ENCODE peak calls at places on chromosomes 12 and 14, in four cellular contexts. V is NB4, Q is tibial nerve, T is transverse colon. D is an unnamed sample.

GRCh38 chr14:50726372-50727107 is 58.4 kb upstream of the SAV1 start:
- DNase-seq in V (no peak), Q (no peak), T (no peak), D (no peak)

GRCh38 chr12:91163116-91163515 is 19.5 kb downstream of the DCN start:
- DNase-seq in V (no peak), Q (no peak), T (no peak), D (no peak)

GRCh38 chr14:33475623-33476022 is 475.3 kb downstream of the EGLN3 start:
- DNase-seq in V (peak), Q (peak), T (peak), D (no peak)

GRCh38 chr12:76777765-76778216 is 13.9 kb downstream of the ZDHHC17 start:
- DNase-seq in V (peak), Q (no peak), T (no peak), D (no peak)

GRCh38 chr12:50786498-50787231 is 22.8 kb downstream of the ATF1 start:
- DNase-seq in V (no peak), Q (no peak), T (no peak), D (no peak)

GRCh38 chr14:78972440-78972839 is 802.3 kb downstream of the NRXN3 start:
- DNase-seq in V (no peak), Q (no peak), T (no peak), D (peak)

GRCh38 chr14:94680498-94681288 is 68.5 kb downstream of the SERPINA3 start:
- DNase-seq in V (no peak), Q (no peak), T (no peak), D (no peak)

GRCh38 chr12:57101892-57102695 is 9.1 kb downstream of the STAT6 start:
- DNase-seq in V (peak), Q (no peak), T (peak), D (peak)

GRCh38 chr12:53483979-53484377 is 15.3 kb downstream of the MAP3K12 start:
- DNase-seq in V (peak), Q (no peak), T (no peak), D (no peak)

GRCh38 chr14:63134801-63135200 is 69.4 kb upstream of the RHOJ start:
- DNase-seq in V (peak), Q (no peak), T (no peak), D (no peak)

GRCh38 chr14:106372870-106373657 is 846.7 kb downstream of the TMEM121 start:
- DNase-seq in V (peak), Q (peak), T (peak), D (no peak)

GRCh38 chr12:113465808-113466769 is 5.6 kb downstream of the LHX5 start:
- DNase-seq in V (no peak), Q (no peak), T (no peak), D (no peak)

GRCh38 chr12:12835378-12836145 is 22.4 kb downstream of the DDX47 start:
- DNase-seq in V (no peak), Q (no peak), T (no peak), D (no peak)

GRCh38 chr14:55109846-55110245 is 19.2 kb upstream of the LGALS3 start:
- DNase-seq in V (no peak), Q (no peak), T (no peak), D (no peak)

GRCh38 chr12:32603858-32604257 is 75.2 kb upstream of the DNM1L start:
- DNase-seq in V (peak), Q (no peak), T (no peak), D (no peak)

GRCh38 chr14:64705406-64706118 is 1.3 kb downstream of the PLEKHG3 start:
- DNase-seq in V (peak), Q (peak), T (no peak), D (peak)

GRCh38 chr14:77128414-77128891 is 13.1 kb downstream of the ZDHHC22 start:
- DNase-seq in V (no peak), Q (no peak), T (no peak), D (no peak)

GRCh38 chr14:71181215-71182003 is 274.1 kb downstream of the PCNX1 start:
- DNase-seq in V (no peak), Q (no peak), T (no peak), D (no peak)

GRCh38 chr14:65927871-65928270 is 515.3 kb downstream of the FUT8 start:
- DNase-seq in V (no peak), Q (no peak), T (peak), D (no peak)

GRCh38 chr12:13165578-13166120 is 30.9 kb upstream of the EMP1 start:
- DNase-seq in V (peak), Q (peak), T (peak), D (peak)

GRCh38 chr12:54128466-54128865 is 60.3 kb downstream of the SMUG1 start:
- DNase-seq in V (no peak), Q (no peak), T (no peak), D (no peak)

GRCh38 chr14:94330432-94330831 is 7.3 kb upstream of the SERPINA6 start:
- DNase-seq in V (no peak), Q (no peak), T (no peak), D (no peak)

GRCh38 chr12:12736759-12737676 is 19.9 kb downstream of the CDKN1B start:
- DNase-seq in V (peak), Q (no peak), T (peak), D (no peak)

GRCh38 chr12:93857279-93857894 is 180.2 kb downstream of the CRADD start:
- DNase-seq in V (peak), Q (no peak), T (no peak), D (no peak)

GRCh38 chr12:121022713-121023112 is 6.4 kb upstream of the C12orf43 start:
- DNase-seq in V (no peak), Q (no peak), T (no peak), D (no peak)

GRCh38 chr12:53098354-53098981 is 1.0 kb downstream of the IGFBP6 start:
- DNase-seq in V (no peak), Q (peak), T (peak), D (peak)

GRCh38 chr12:27305673-27306504 is 26.7 kb upstream of the BMAL2 start:
- DNase-seq in V (peak), Q (no peak), T (no peak), D (no peak)

GRCh38 chr12:42588981-42589464 is 523 bp downstream of the PRICKLE1 start:
- DNase-seq in V (peak), Q (no peak), T (peak), D (peak)

GRCh38 chr14:87975636-87976035 is 17.3 kb downstream of the GALC start:
- DNase-seq in V (no peak), Q (no peak), T (no peak), D (no peak)

GRCh38 chr14:63178912-63179311 is 25.3 kb upstream of the RHOJ start:
- DNase-seq in V (no peak), Q (no peak), T (no peak), D (no peak)

GRCh38 chr12:113867258-113867657 is 98.9 kb downstream of the RBM19 start:
- DNase-seq in V (no peak), Q (no peak), T (no peak), D (no peak)

GRCh38 chr14:99682809-99683618 is 1.1 kb upstream of the CYP46A1 start:
- DNase-seq in V (peak), Q (peak), T (peak), D (peak)

GRCh38 chr14:34722723-34723545 is 8.5 kb upstream of the CFL2 start:
- DNase-seq in V (peak), Q (peak), T (peak), D (peak)

GRCh38 chr12:122895757-122896636 is at the start of gene VPS37B:
- DNase-seq in V (peak), Q (peak), T (peak), D (peak)

GRCh38 chr12:131848753-131849152 is 20.6 kb downstream of the MMP17 start:
- DNase-seq in V (no peak), Q (no peak), T (no peak), D (no peak)

GRCh38 chr12:54478270-54478669 is 4.9 kb upstream of the GTSF1 start:
- DNase-seq in V (no peak), Q (no peak), T (no peak), D (no peak)

GRCh38 chr12:125028106-125028505 is 34.7 kb downstream of the BRI3BP start:
- DNase-seq in V (no peak), Q (no peak), T (no peak), D (no peak)

GRCh38 chr14:61322011-61322798 is 826 bp downstream of the PRKCH start:
- DNase-seq in V (no peak), Q (no peak), T (peak), D (peak)

GRCh38 chr14:30299915-30300314 is 259.0 kb upstream of the G2E3 start:
- DNase-seq in V (no peak), Q (no peak), T (no peak), D (no peak)

GRCh38 chr14:30298266-30298795 is 260.6 kb upstream of the G2E3 start:
- DNase-seq in V (no peak), Q (no peak), T (no peak), D (no peak)

GRCh38 chr14:30297856-30298255 is 261.1 kb upstream of the G2E3 start:
- DNase-seq in V (no peak), Q (no peak), T (no peak), D (no peak)

DNA sequence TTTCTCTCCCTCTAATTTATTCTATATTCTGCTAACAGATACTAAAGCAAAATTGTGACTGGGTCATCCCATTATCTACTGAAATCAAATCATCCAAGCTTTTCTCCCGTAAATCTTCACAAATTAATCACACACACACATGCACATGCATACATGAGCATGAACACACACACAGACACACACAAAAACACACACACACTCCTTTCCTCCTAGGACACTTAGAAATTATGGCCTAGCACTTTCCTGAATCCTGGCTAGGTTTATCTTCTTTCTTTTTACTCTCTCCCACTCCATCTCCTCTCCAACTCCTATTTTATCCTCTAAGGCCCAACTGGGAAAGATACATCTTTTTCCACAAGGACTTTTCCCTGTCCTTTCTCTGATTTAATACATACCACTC is 255.6 kb upstream of the G2E3 start:
- DNase-seq in V (no peak), Q (no peak), T (no peak), D (no peak)
- TF ChIP-seq POLR2A in V (no peak), Q (no peak), T (no peak), D (no peak)

GRCh38 chr14:49173765-49174373 is 412.3 kb downstream of the RPS29 start:
- DNase-seq in V (peak), Q (peak), T (peak), D (no peak)
- TF ChIP-seq CTCF in V (peak), Q (no peak), T (no peak), D (no peak)

DNA sequence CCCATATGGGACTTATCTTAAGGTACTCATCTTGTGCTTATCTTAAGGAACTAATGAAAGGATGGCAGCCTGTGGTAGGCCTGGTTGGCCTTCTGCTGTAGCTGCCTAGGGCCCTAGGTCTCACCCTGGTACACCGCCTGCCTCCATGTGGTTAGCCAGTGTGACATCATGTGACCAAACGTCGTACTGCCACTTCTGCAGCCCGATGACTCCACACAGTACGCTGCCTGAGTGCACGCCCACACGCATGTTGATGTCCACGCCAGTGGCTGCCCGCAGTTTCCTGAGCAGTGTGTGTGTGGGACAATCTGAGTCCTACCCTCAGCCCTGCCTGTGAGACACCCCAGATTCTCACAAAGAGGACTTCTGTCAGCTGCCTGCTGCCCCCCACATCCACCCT is 5.1 kb downstream of the ADCY4 start:
- DNase-seq in V (peak), Q (peak), T (peak), D (no peak)
- TF ChIP-seq POLR2A in V (no peak), Q (no peak), T (no peak), D (no peak)

GRCh38 chr12:103705927-103706326 is 118.9 kb downstream of the STAB2 start:
- DNase-seq in V (peak), Q (no peak), T (no peak), D (no peak)
- TF ChIP-seq CTCF in V (peak), Q (no peak), T (peak), D (no peak)

GRCh38 chr12:123971770-123972447 is 722 bp downstream of the CCDC92 start:
- DNase-seq in V (peak), Q (peak), T (peak), D (peak)
- TF ChIP-seq POLR2A in V (no peak), Q (no peak), T (peak), D (no peak)

DNA sequence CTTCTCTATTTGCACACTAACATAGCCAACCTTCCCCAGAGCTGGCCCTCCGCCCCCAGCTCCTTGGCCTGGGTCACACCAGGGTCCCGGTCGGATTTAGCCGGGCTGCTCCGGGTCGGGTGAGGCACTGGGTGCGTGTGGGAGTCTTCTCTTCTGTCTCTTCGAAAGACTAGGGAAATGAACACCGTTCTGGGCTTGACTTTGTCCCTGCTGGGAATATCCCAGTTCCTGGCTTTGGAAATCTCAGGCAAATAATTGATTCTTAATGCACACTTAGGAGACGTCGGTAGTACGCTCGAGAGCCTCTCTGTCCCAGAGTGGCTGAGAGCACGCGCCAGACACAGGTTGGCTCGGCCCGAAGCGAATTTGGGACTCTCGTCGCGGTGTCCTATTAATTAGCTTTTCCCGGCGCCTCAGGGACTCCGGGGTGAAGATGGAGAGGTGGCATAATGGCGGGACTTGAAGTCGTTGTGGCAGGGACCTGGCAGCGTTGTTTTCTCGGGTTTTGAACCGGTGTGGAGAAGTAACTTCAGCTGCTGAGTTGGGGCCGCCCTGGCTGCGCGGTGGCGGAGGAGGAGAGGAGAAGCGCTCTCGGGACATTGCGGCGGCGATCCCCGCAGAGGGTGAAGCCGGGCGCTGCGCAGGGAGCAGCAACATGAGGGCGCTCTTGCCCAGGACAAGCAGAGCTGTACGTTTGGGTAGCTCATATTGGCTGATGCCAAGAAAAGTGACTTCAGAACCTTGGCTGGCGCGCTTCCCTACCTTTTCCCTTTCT is 7.5 kb downstream of the FOXG1 start:
- DNase-seq in V (no peak), Q (no peak), T (no peak), D (no peak)
- TF ChIP-seq CTCF in V (no peak), Q (no peak), T (no peak), D (no peak)

GRCh38 chr12:90067791-90068190 is 359.2 kb upstream of the ATP2B1 start:
- DNase-seq in V (no peak), Q (no peak), T (no peak), D (no peak)
- TF ChIP-seq POLR2A in V (no peak), Q (no peak), T (no peak), D (no peak)

GRCh38 chr12:46263140-46264017 is 5.5 kb downstream of the SLC38A1 start:
- DNase-seq in V (no peak), Q (no peak), T (no peak), D (no peak)
- TF ChIP-seq CTCF in V (no peak), Q (no peak), T (peak), D (no peak)

GRCh38 chr14:75452324-75452723 is 24.5 kb downstream of the JDP2 start:
- DNase-seq in V (no peak), Q (no peak), T (no peak), D (no peak)

GRCh38 chr14:75448209-75448608 is 20.4 kb downstream of the JDP2 start:
- DNase-seq in V (peak), Q (no peak), T (no peak), D (no peak)

GRCh38 chr14:75449703-75450102 is 21.9 kb downstream of the JDP2 start:
- DNase-seq in V (no peak), Q (no peak), T (no peak), D (no peak)

GRCh38 chr14:75452900-75453816 is 25.3 kb downstream of the JDP2 start:
- DNase-seq in V (peak), Q (peak), T (peak), D (peak)

DNA sequence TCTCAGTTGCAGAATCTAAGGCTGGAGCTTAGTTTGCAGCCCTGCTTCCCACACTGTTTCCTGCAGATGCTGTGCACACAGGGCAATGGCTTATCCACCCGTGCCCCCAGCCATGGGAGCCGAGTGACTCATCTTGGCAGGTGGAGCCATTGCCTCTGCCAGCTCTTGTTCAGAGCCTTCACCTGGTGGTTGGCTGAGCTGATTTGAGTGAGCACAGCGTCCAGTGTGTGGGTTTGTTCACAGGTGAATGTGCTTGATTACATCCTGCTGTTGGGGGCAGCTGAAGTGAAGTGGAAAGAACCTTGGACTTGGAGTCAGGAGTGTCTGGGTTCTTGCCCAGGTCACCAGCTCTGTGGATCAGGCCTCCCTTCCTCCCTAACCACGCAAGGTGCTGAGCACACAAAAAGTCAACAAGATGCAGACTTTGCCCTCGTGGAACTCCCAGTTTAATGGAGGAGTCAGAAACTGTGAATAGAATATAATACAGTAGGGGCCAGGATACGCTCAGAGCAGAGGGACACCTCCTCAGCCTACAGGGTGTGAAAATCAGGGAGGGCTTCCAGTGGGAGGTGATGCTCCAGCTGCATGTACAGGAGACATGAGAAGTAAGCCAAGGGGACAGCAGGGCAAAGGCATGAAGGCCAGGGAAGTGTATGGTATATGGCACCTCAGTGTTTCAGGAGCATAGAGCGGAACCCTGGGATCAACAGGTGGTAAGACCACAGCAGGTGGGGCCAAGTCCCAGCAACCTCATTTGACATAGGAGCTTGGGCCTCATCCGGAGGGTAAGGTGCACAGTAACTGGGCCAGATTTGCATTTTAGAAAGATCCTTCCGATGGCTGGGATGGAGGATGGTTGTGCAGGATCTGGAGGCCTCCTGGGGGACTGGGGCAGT is 22.8 kb downstream of the JDP2 start:
- DNase-seq in V (no peak), Q (no peak), T (peak), D (peak)
- TF ChIP-seq POLR2A in V (no peak), Q (no peak), T (peak), D (no peak)

D was measured in ovary.